ENCODE peak calls at places on chromosomes 12 and 14, in eight cellular contexts. D is CD4-positive, CD25-positive, alpha-beta regulatory T cell; C is spleen; Z is AG10803; A is GDM1; W is fibroblast of lung; P is H7; X is NCI-H82. J is an unnamed sample.

GRCh38 chr12:106625976-106626375 is 43.2 kb downstream of the RFX4 start:
- DNase-seq in D (no peak), C (no peak), Z (no peak), A (no peak), W (no peak), P (no peak), X (no peak), J (no peak)

GRCh38 chr12:56087220-56087619 is 7.3 kb downstream of the ERBB3 start:
- DNase-seq in D (no peak), C (no peak), Z (peak), A (no peak), W (no peak), P (peak), X (no peak), J (no peak)

GRCh38 chr12:84502907-84503787 is 409.5 kb downstream of the SLC6A15 start:
- DNase-seq in D (no peak), C (no peak), Z (peak), A (no peak), W (peak), P (peak), X (peak), J (peak)

GRCh38 chr12:131220007-131220685 is 266.4 kb downstream of the ADGRD1 start:
- DNase-seq in D (no peak), C (peak), Z (no peak), A (no peak), W (no peak), P (no peak), X (no peak), J (no peak)

GRCh38 chr12:70637686-70638085 is 457 bp upstream of the PTPRB start:
- DNase-seq in D (no peak), C (no peak), Z (no peak), A (no peak), W (no peak), P (no peak), X (no peak), J (no peak)

GRCh38 chr12:45425426-45425825 is 209.5 kb downstream of the ANO6 start:
- DNase-seq in D (no peak), C (no peak), Z (peak), A (no peak), W (peak), P (no peak), X (no peak), J (no peak)

GRCh38 chr12:14514154-14514842 is 53.4 kb downstream of the PLBD1 start:
- DNase-seq in D (no peak), C (no peak), Z (peak), A (no peak), W (peak), P (peak), X (peak), J (peak)

GRCh38 chr12:118326971-118327370 is 45.7 kb downstream of the TAOK3 start:
- DNase-seq in D (no peak), C (no peak), Z (peak), A (no peak), W (peak), P (no peak), X (no peak), J (no peak)

GRCh38 chr12:130870442-130871285 is 1.2 kb upstream of the RAN start:
- DNase-seq in D (peak), C (peak), Z (peak), A (no peak), W (peak), P (peak), X (peak), J (peak)

GRCh38 chr14:50059773-50060629 is 56.4 kb downstream of the VCPKMT start:
- DNase-seq in D (no peak), C (peak), Z (no peak), A (no peak), W (no peak), P (peak), X (peak), J (no peak)

GRCh38 chr14:100981808-100982207 is 78.3 kb upstream of the RTL1 start:
- DNase-seq in D (no peak), C (no peak), Z (no peak), A (no peak), W (no peak), P (no peak), X (no peak), J (no peak)

GRCh38 chr12:29234552-29234951 is 85.5 kb downstream of the FAR2 start:
- DNase-seq in D (no peak), C (no peak), Z (no peak), A (no peak), W (no peak), P (no peak), X (no peak), J (no peak)

GRCh38 chr12:6313326-6313940 is 3.0 kb downstream of the PLEKHG6 start:
- DNase-seq in D (no peak), C (peak), Z (no peak), A (no peak), W (no peak), P (no peak), X (no peak), J (no peak)

GRCh38 chr12:100153131-100153530 is 10.5 kb upstream of the BLTP3B start:
- DNase-seq in D (no peak), C (no peak), Z (no peak), A (no peak), W (no peak), P (no peak), X (no peak), J (no peak)

GRCh38 chr14:89108608-89109007 is 284.2 kb downstream of the TTC8 start:
- DNase-seq in D (no peak), C (no peak), Z (no peak), A (no peak), W (no peak), P (no peak), X (no peak), J (no peak)

GRCh38 chr12:94320109-94320508 is 139.6 kb downstream of the CEP83 start:
- DNase-seq in D (no peak), C (no peak), Z (no peak), A (no peak), W (no peak), P (no peak), X (no peak), J (no peak)

GRCh38 chr12:17038923-17039322 is 433.0 kb upstream of the LMO3 start:
- DNase-seq in D (no peak), C (no peak), Z (no peak), A (no peak), W (no peak), P (no peak), X (no peak), J (no peak)

GRCh38 chr12:12684375-12685106 is 11.4 kb downstream of the GPR19 start:
- DNase-seq in D (no peak), C (no peak), Z (peak), A (no peak), W (peak), P (peak), X (peak), J (peak)